ENCODE peak calls at places on chromosomes 13 and 19, in six cellular contexts. R is CD4-positive, alpha-beta memory T cell; Q is stimulated activated CD8-positive, alpha-beta memory T cell treated with anti-CD3 and anti-CD28 coated beads, Interleukin-7, amount 100 ng/mL, for 1 hour; M is GF-D8; I is IMR-90; L is NCI-H2107. H is an unnamed sample.
A peak's percentile ranks its signal among the peaks of the same experiment; 100 is the strongest.

GRCh38 chr19:11138659-11139526 is 16.7 kb downstream of the SPC24 start:
- DNase-seq in R (no peak), Q (no peak), M (no peak), I (peak; percentile 77), L (no peak), H (no peak)

GRCh38 chr13:35699805-35700204 is 223.3 kb upstream of the MAB21L1 start:
- DNase-seq in R (no peak), Q (no peak), M (no peak), I (peak; percentile 66), L (no peak), H (no peak)

GRCh38 chr19:2154587-2155075 is 3.3 kb upstream of the AP3D1 start:
- DNase-seq in R (no peak), Q (no peak), M (no peak), I (peak; percentile 46), L (no peak), H (no peak)

GRCh38 chr19:47227347-47228167 is 3.4 kb downstream of the BBC3 start:
- DNase-seq in R (peak; percentile 27), Q (no peak), M (peak; percentile 63), I (peak; percentile 94), L (no peak), H (no peak)

GRCh38 chr19:30128211-30128610 is 186.2 kb downstream of the URI1 start:
- DNase-seq in R (no peak), Q (no peak), M (no peak), I (no peak), L (no peak), H (no peak)

GRCh38 chr13:35930665-35931631 is 200.2 kb downstream of the DCLK1 start:
- DNase-seq in R (no peak), Q (no peak), M (no peak), I (peak; percentile 20), L (no peak), H (no peak)

GRCh38 chr19:4861147-4861546 is 6.3 kb downstream of the PLIN3 start:
- DNase-seq in R (no peak), Q (no peak), M (no peak), I (no peak), L (no peak), H (no peak)

GRCh38 chr13:19927117-19927734 is 31.3 kb upstream of the ZMYM2 start:
- DNase-seq in R (peak; percentile 26), Q (no peak), M (no peak), I (peak; percentile 31), L (no peak), H (no peak)

GRCh38 chr13:63512095-63512494 is 2096.4 kb upstream of the PCDH20 start:
- DNase-seq in R (no peak), Q (no peak), M (no peak), I (no peak), L (no peak), H (no peak)